ENCODE peak calls at places on chromosomes 6 and 20, in nine cellular contexts. One of them, this sample, is unnamed.

GRCh38 chr6:144467153-144467762 is 182.1 kb downstream of the UTRN start:
- DNase-seq in DMS153: no peak
- DNase-seq in HEK293T: no peak
- DNase-seq in HFF-Myc: no peak
- DNase-seq in iris pigment epithelial cell: no peak
- DNase-seq in stimulated activated CD4-positive, alpha-beta T cell treated with anti-CD3 and anti-CD28 coated beads, Interleukin-4, amount 100 ng/mL, for 24 hours: no peak
- DNase-seq in breast epithelium: no peak
- DNase-seq in GM12891: no peak
- DNase-seq in T-helper 2 cell: no peak
- DNase-seq in this sample: no peak

GRCh38 chr6:6320901-6321300 is 439 bp upstream of the F13A1 start:
- DNase-seq in DMS153: no peak
- DNase-seq in HEK293T: no peak
- DNase-seq in HFF-Myc: no peak
- DNase-seq in iris pigment epithelial cell: peak
- DNase-seq in stimulated activated CD4-positive, alpha-beta T cell treated with anti-CD3 and anti-CD28 coated beads, Interleukin-4, amount 100 ng/mL, for 24 hours: no peak
- DNase-seq in breast epithelium: no peak
- DNase-seq in GM12891: no peak
- DNase-seq in T-helper 2 cell: no peak
- DNase-seq in this sample: no peak

GRCh38 chr6:151240036-151240685 is 394 bp downstream of the AKAP12 start:
- DNase-seq in DMS153: no peak
- DNase-seq in HEK293T: peak
- DNase-seq in HFF-Myc: peak
- DNase-seq in iris pigment epithelial cell: peak
- DNase-seq in stimulated activated CD4-positive, alpha-beta T cell treated with anti-CD3 and anti-CD28 coated beads, Interleukin-4, amount 100 ng/mL, for 24 hours: peak
- DNase-seq in breast epithelium: no peak
- DNase-seq in GM12891: peak
- DNase-seq in T-helper 2 cell: no peak
- DNase-seq in this sample: no peak

GRCh38 chr6:145233955-145234354 is 501.4 kb downstream of the EPM2A start:
- DNase-seq in DMS153: no peak
- DNase-seq in HEK293T: no peak
- DNase-seq in HFF-Myc: no peak
- DNase-seq in iris pigment epithelial cell: no peak
- DNase-seq in stimulated activated CD4-positive, alpha-beta T cell treated with anti-CD3 and anti-CD28 coated beads, Interleukin-4, amount 100 ng/mL, for 24 hours: no peak
- DNase-seq in breast epithelium: no peak
- DNase-seq in GM12891: no peak
- DNase-seq in T-helper 2 cell: no peak
- DNase-seq in this sample: no peak

GRCh38 chr20:540391-541201 is 3.0 kb downstream of the CSNK2A1 start:
- DNase-seq in DMS153: no peak
- DNase-seq in HEK293T: no peak
- DNase-seq in HFF-Myc: no peak
- DNase-seq in iris pigment epithelial cell: no peak
- DNase-seq in stimulated activated CD4-positive, alpha-beta T cell treated with anti-CD3 and anti-CD28 coated beads, Interleukin-4, amount 100 ng/mL, for 24 hours: no peak
- DNase-seq in breast epithelium: no peak
- DNase-seq in GM12891: no peak
- DNase-seq in T-helper 2 cell: no peak
- DNase-seq in this sample: no peak

GRCh38 chr20:38190166-38190565 is 25.1 kb upstream of the TGM2 start:
- DNase-seq in DMS153: no peak
- DNase-seq in HEK293T: no peak
- DNase-seq in HFF-Myc: no peak
- DNase-seq in iris pigment epithelial cell: no peak
- DNase-seq in stimulated activated CD4-positive, alpha-beta T cell treated with anti-CD3 and anti-CD28 coated beads, Interleukin-4, amount 100 ng/mL, for 24 hours: no peak
- DNase-seq in breast epithelium: no peak
- DNase-seq in GM12891: no peak
- DNase-seq in T-helper 2 cell: no peak
- DNase-seq in this sample: no peak

GRCh38 chr20:34426026-34426425 is 63.0 kb downstream of the ITCH start:
- DNase-seq in DMS153: no peak
- DNase-seq in HEK293T: no peak
- DNase-seq in HFF-Myc: no peak
- DNase-seq in iris pigment epithelial cell: peak
- DNase-seq in stimulated activated CD4-positive, alpha-beta T cell treated with anti-CD3 and anti-CD28 coated beads, Interleukin-4, amount 100 ng/mL, for 24 hours: no peak
- DNase-seq in breast epithelium: no peak
- DNase-seq in GM12891: no peak
- DNase-seq in T-helper 2 cell: no peak
- DNase-seq in this sample: no peak

GRCh38 chr6:104597541-104598050 is 262.1 kb downstream of the HACE1 start:
- DNase-seq in DMS153: no peak
- DNase-seq in HEK293T: no peak
- DNase-seq in HFF-Myc: peak
- DNase-seq in iris pigment epithelial cell: peak
- DNase-seq in stimulated activated CD4-positive, alpha-beta T cell treated with anti-CD3 and anti-CD28 coated beads, Interleukin-4, amount 100 ng/mL, for 24 hours: no peak
- DNase-seq in breast epithelium: no peak
- DNase-seq in GM12891: no peak
- DNase-seq in T-helper 2 cell: no peak
- DNase-seq in this sample: no peak

GRCh38 chr20:60543598-60543997 is 585.4 kb downstream of the CDH26 start:
- DNase-seq in DMS153: no peak
- DNase-seq in HEK293T: no peak
- DNase-seq in HFF-Myc: no peak
- DNase-seq in iris pigment epithelial cell: no peak
- DNase-seq in stimulated activated CD4-positive, alpha-beta T cell treated with anti-CD3 and anti-CD28 coated beads, Interleukin-4, amount 100 ng/mL, for 24 hours: no peak
- DNase-seq in breast epithelium: no peak
- DNase-seq in GM12891: no peak
- DNase-seq in T-helper 2 cell: no peak
- DNase-seq in this sample: no peak

GRCh38 chr20:46757754-46758678 is 48.6 kb downstream of the SLC2A10 start:
- DNase-seq in DMS153: peak
- DNase-seq in HEK293T: peak
- DNase-seq in HFF-Myc: peak
- DNase-seq in iris pigment epithelial cell: peak
- DNase-seq in stimulated activated CD4-positive, alpha-beta T cell treated with anti-CD3 and anti-CD28 coated beads, Interleukin-4, amount 100 ng/mL, for 24 hours: peak
- DNase-seq in breast epithelium: no peak
- DNase-seq in GM12891: peak
- DNase-seq in T-helper 2 cell: no peak
- DNase-seq in this sample: no peak

GRCh38 chr6:122207061-122207460 is 192.4 kb upstream of the HSF2 start:
- DNase-seq in DMS153: no peak
- DNase-seq in HEK293T: no peak
- DNase-seq in HFF-Myc: no peak
- DNase-seq in iris pigment epithelial cell: no peak
- DNase-seq in stimulated activated CD4-positive, alpha-beta T cell treated with anti-CD3 and anti-CD28 coated beads, Interleukin-4, amount 100 ng/mL, for 24 hours: no peak
- DNase-seq in breast epithelium: no peak
- DNase-seq in GM12891: no peak
- DNase-seq in T-helper 2 cell: no peak
- DNase-seq in this sample: no peak

GRCh38 chr20:35192071-35192872 is 20.4 kb downstream of the PROCR start:
- DNase-seq in DMS153: no peak
- DNase-seq in HEK293T: no peak
- DNase-seq in HFF-Myc: no peak
- DNase-seq in iris pigment epithelial cell: no peak
- DNase-seq in stimulated activated CD4-positive, alpha-beta T cell treated with anti-CD3 and anti-CD28 coated beads, Interleukin-4, amount 100 ng/mL, for 24 hours: no peak
- DNase-seq in breast epithelium: no peak
- DNase-seq in GM12891: no peak
- DNase-seq in T-helper 2 cell: no peak
- DNase-seq in this sample: no peak